ENCODE peak calls at places on chromosomes 5 and 9, in four cellular contexts. E is GM23338; I is stimulated activated CD4-positive, alpha-beta T cell treated with anti-CD3 and anti-CD28 coated beads, Interleukin-2, amount 100 ng/mL, for 48 hours; H is stimulated activated CD8-positive, alpha-beta memory T cell treated with anti-CD3 and anti-CD28 coated beads, Interleukin-12 subunit alpha, Interleukin-12 subunit beta, amount 100 ng/mL, for 4 hours. A is an unnamed sample.

GRCh38 chr5:93721045-93721444 is 20.4 kb downstream of the POU5F2 start:
- DNase-seq in I (no peak), H (no peak), E (no peak), A (no peak)

GRCh38 chr5:62718368-62718767 is 139.7 kb downstream of the LRRC70 start:
- DNase-seq in I (no peak), E (peak; percentile 61), H (no peak), A (no peak)

GRCh38 chr5:180041501-180042274 is 29.9 kb downstream of the RNF130 start:
- DNase-seq in I (no peak), E (no peak), H (no peak), A (no peak)

GRCh38 chr5:54760182-54760935 is 225.0 kb downstream of the ESM1 start:
- DNase-seq in E (no peak), I (no peak), H (no peak), A (no peak)

GRCh38 chr5:179623906-179624741 is 653 bp upstream of the HNRNPH1 start:
- DNase-seq in H (peak; percentile 34), E (peak; percentile 86), I (peak; percentile 43), A (peak; percentile 92)

GRCh38 chr5:97111004-97111403 is 31.4 kb downstream of the LIX1 start:
- DNase-seq in H (no peak), E (no peak), I (no peak), A (no peak)

GRCh38 chr9:107737987-107738743 is 248.6 kb upstream of the KLF4 start:
- DNase-seq in I (no peak), H (no peak), E (no peak), A (no peak)

GRCh38 chr5:172186114-172186695 is 1.8 kb downstream of the STK10 start:
- DNase-seq in H (no peak), E (no peak), I (no peak), A (no peak)

GRCh38 chr9:105063665-105064247 is 135.8 kb upstream of the ABCA1 start:
- DNase-seq in E (no peak), H (no peak), I (no peak), A (peak; percentile 40)

GRCh38 chr5:54741711-54742110 is 224.2 kb downstream of the SNX18 start:
- DNase-seq in H (no peak), I (no peak), E (no peak), A (no peak)